ENCODE peak calls at places on chromosomes 4 and X, in seven cellular contexts. K is GM06990; J is HT1080; D is NCI-H1092 treated with DMSO at 0.1 percent for 48 hours; R is activated T-cell treated with anti-CD3 and anti-CD28 coated beads for 48 hours; N is activated CD8-positive, alpha-beta memory T cell treated with anti-CD3 and anti-CD28 coated beads, Interleukin-2, amount 10 ng/mL, durations not matched to agents 7 days and 5 days; X is AG04449. P is an unnamed sample.

GRCh38 chr4:127307996-127308395 is 324.8 kb upstream of the INTU start:
- DNase-seq in K (no peak), R (no peak), X (no peak), J (peak; percentile 58), N (no peak), D (no peak), P (no peak)

GRCh38 chr4:170769857-170770256 is 680.1 kb upstream of the AADAT start:
- DNase-seq in N (no peak), J (no peak), X (no peak), D (no peak), R (no peak), K (no peak), P (no peak)

GRCh38 chr4:67437974-67438713 is 107.2 kb downstream of the CENPC start:
- DNase-seq in D (no peak), R (no peak), J (peak; percentile 30), K (no peak), X (peak; percentile 38), N (no peak), P (no peak)

GRCh38 chr4:108794136-108794535 is 31.3 kb upstream of the ETNPPL start:
- DNase-seq in R (no peak), N (no peak), D (no peak), X (no peak), J (no peak), K (no peak), P (no peak)

GRCh38 chr4:173522160-173522873 is 7.7 kb downstream of the HAND2 start:
- DNase-seq in D (peak; percentile 15), X (peak; percentile 40), K (no peak), J (no peak), N (peak; percentile 34), R (no peak), P (no peak)

GRCh38 chr4:115965588-115965987 is 852.2 kb upstream of the NDST4 start:
- DNase-seq in N (no peak), R (no peak), J (no peak), D (no peak), X (no peak), K (no peak), P (no peak)

GRCh38 chrX:48491809-48492208 is 15.8 kb downstream of the FTSJ1 start:
- DNase-seq in R (no peak), D (no peak), N (no peak), K (no peak), X (no peak), J (no peak), P (no peak)

GRCh38 chr4:128517096-128517738 is 229.6 kb upstream of the PGRMC2 start:
- DNase-seq in D (no peak), J (peak; percentile 42), R (no peak), K (no peak), X (no peak), N (no peak), P (no peak)

GRCh38 chrX:112512509-112512908 is 167.2 kb downstream of the LHFPL1 start:
- DNase-seq in R (no peak), D (no peak), J (peak; percentile 4), K (no peak), N (no peak), X (no peak), P (no peak)

GRCh38 chr4:25144870-25145481 is 15.3 kb downstream of the SEPSECS start:
- DNase-seq in R (no peak), N (no peak), J (peak; percentile 45), X (no peak), K (no peak), D (peak; percentile 47), P (no peak)

GRCh38 chrX:118496763-118497079 is 1.1 kb downstream of the DOCK11 start:
- DNase-seq in R (no peak), D (no peak), X (no peak), N (no peak), J (no peak), K (no peak), P (peak; percentile 10)

GRCh38 chr4:181822005-181822375 is 421.2 kb upstream of the TENM3 start:
- DNase-seq in K (no peak), J (no peak), N (no peak), R (no peak), X (no peak), D (peak; percentile 75), P (no peak)

GRCh38 chrX:63809158-63809557 is 24.1 kb upstream of the ARHGEF9 start:
- DNase-seq in N (no peak), J (no peak), X (no peak), D (no peak), R (no peak), K (no peak), P (no peak)

GRCh38 chrX:68808686-68809357 is 20.0 kb upstream of the EFNB1 start:
- DNase-seq in K (no peak), R (no peak), N (no peak), X (no peak), J (peak; percentile 25), D (peak; percentile 16), P (no peak)

GRCh38 chrX:96929036-96929435 is 45.3 kb downstream of the RPA4 start:
- DNase-seq in N (no peak), K (no peak), R (no peak), J (no peak), D (no peak), X (no peak), P (no peak)

GRCh38 chr4:84814100-84814750 is 152.3 kb downstream of the WDFY3 start:
- DNase-seq in J (peak; percentile 84), N (no peak), K (no peak), D (no peak), R (no peak), X (peak; percentile 51), P (no peak)

GRCh38 chr4:42363614-42364013 is 33.7 kb upstream of the SHISA3 start:
- DNase-seq in X (no peak), R (no peak), J (no peak), N (no peak), D (no peak), K (no peak), P (no peak)

GRCh38 chrX:22365460-22365859 is 92.7 kb downstream of the CBLL2 start:
- DNase-seq in N (no peak), D (no peak), K (no peak), R (no peak), J (peak; percentile 95), X (peak; percentile 52), P (no peak)